ENCODE peak calls at places on chromosomes 12 and 14, in ten cellular contexts. Y is uterus, I is left ventricle myocardium inferior, B is body of pancreas, E is BE2C, C is right lobe of liver, V is esophagus muscularis mucosa, W is dorsolateral prefrontal cortex, L is pancreas, H is prostate gland. M is an unnamed sample. For H3K27me3, the result is how much of the 10 kb centered on the place peaks cover.

GRCh38 chr14:104332634-104333270 is 194.4 kb downstream of the KIF26A start:
- DNase-seq in I (no peak), W (no peak), V (no peak), Y (no peak), H (no peak), B (no peak), E (no peak), C (no peak), L (no peak), M (no peak)

GRCh38 chr12:15114501-15114900 is 106.7 kb downstream of the RERG start:
- DNase-seq in H (no peak), L (no peak), W (no peak), I (no peak), E (no peak), B (no peak), Y (no peak), V (no peak), C (no peak), M (no peak)

GRCh38 chr14:79432640-79433039 is 778.7 kb downstream of the DIO2 start:
- DNase-seq in B (no peak), L (no peak), I (no peak), Y (no peak), C (no peak), W (no peak), E (no peak), H (no peak), V (no peak), M (no peak)

GRCh38 chr14:34713681-34714319 is 593 bp downstream of the CFL2 start:
- DNase-seq in I (peak), C (no peak), Y (peak), B (peak), E (no peak), H (peak), W (peak), L (peak), V (no peak), M (no peak)

GRCh38 chr12:3944620-3945019 is 71.4 kb upstream of the PARP11 start:
- DNase-seq in W (no peak), V (no peak), B (no peak), E (no peak), Y (no peak), H (no peak), C (no peak), L (no peak), I (no peak), M (no peak)

GRCh38 chr14:49051328-49052060 is 534.7 kb downstream of the RPS29 start:
- DNase-seq in L (no peak), V (no peak), Y (no peak), W (no peak), E (no peak), H (no peak), B (no peak), I (no peak), C (no peak), M (peak)

GRCh38 chr12:5577741-5578140 is 145.8 kb downstream of the NTF3 start:
- DNase-seq in Y (no peak), C (no peak), E (no peak), I (no peak), V (no peak), B (no peak), L (no peak), H (no peak), W (no peak), M (no peak)

GRCh38 chr12:121579190-121579791 is 1.5 kb downstream of the KDM2B start:
- DNase-seq in W (peak), E (no peak), C (peak), V (no peak), B (peak), L (peak), I (peak), Y (peak), H (peak), M (peak)

GRCh38 chr14:60179296-60179924 is 14.2 kb upstream of the DHRS7 start:
- DNase-seq in C (no peak), L (no peak), Y (no peak), H (no peak), I (no peak), V (no peak), B (no peak), W (no peak), E (no peak), M (no peak)

DNA sequence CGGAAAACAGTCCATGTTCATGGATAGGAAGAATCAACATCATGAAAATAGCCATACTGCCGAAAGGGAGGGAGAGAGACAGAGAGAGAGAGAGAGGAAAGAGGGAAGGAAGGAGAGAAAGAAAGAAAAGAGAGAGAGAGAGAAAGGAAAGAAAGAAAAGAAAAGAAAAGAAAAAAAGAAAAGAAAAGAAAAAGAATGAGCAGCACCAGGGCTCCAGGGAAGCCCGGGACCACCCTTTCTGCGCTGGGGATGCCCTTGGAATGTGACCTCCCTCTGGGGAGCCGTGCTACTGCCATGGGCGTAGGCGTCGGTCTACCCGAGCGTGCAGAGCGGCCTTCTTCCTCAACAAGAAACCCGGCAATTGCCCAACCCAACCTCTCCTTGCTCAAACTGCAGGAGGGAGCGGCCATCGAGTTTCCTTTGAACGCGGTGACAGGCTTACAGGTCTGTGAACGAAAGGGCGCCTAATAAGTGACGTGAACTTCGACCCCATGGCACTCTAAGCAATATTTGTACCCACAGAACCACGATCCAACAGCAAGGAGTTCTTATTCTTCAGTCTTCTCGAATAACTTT is 16.9 kb downstream of the OR6S1 start:
- DNase-seq in C (peak), W (no peak), L (no peak), E (peak), H (peak), I (peak), Y (peak), B (peak), V (no peak), M (no peak)
- H3K27me3 ChIP-seq in C (under half), W (under half), L (under half), E (under half), H (under half), I (under half), Y (under half), B (under half), V (under half), M (half or more)

GRCh38 chr12:53220857-53221202 is 11.2 kb downstream of the RARG start:
- DNase-seq in I (peak), B (peak), W (peak), C (peak), V (peak), L (peak), Y (peak), H (peak), E (peak), M (peak)

GRCh38 chr12:53223006-53223305 is 9.1 kb downstream of the RARG start:
- DNase-seq in E (no peak), Y (no peak), L (no peak), H (no peak), W (no peak), I (no peak), V (no peak), B (no peak), C (no peak), M (no peak)

GRCh38 chr12:53219956-53220856 is 11.8 kb downstream of the RARG start:
- DNase-seq in Y (peak), E (peak), V (no peak), W (peak), B (peak), C (no peak), I (peak), L (peak), H (peak), M (peak)

GRCh38 chr12:53222170-53223005 is 9.6 kb downstream of the RARG start:
- DNase-seq in B (no peak), E (no peak), L (no peak), Y (no peak), W (no peak), C (no peak), V (no peak), H (no peak), I (no peak), M (no peak)

GRCh38 chr12:53221203-53222076 is 10.6 kb downstream of the RARG start:
- DNase-seq in V (no peak), C (peak), Y (peak), E (peak), W (peak), L (peak), H (peak), I (peak), B (peak), M (peak)
- TF ChIP-seq CTCF in V (peak), C (peak), Y (no peak), E (peak), W (no peak), L (no peak), H (no peak), I (peak), B (no peak), M (no peak)

GRCh38 chr12:114684870-114685273 is 897 bp upstream of the TBX3 start:
- DNase-seq in I (no peak), W (no peak), L (no peak), E (no peak), B (no peak), V (no peak), Y (no peak), H (no peak), C (no peak), M (no peak)

GRCh38 chr12:114685320-114685781 is 1.4 kb upstream of the TBX3 start:
- DNase-seq in B (no peak), L (no peak), H (no peak), I (no peak), C (no peak), E (peak), V (no peak), W (no peak), Y (no peak), M (no peak)

GRCh38 chr12:114682920-114683708 is 861 bp downstream of the TBX3 start:
- DNase-seq in H (no peak), E (no peak), W (no peak), Y (no peak), V (no peak), L (no peak), C (no peak), I (no peak), B (no peak), M (peak)

GRCh38 chr12:114683709-114684097 is 272 bp downstream of the TBX3 start:
- DNase-seq in Y (no peak), L (no peak), W (no peak), C (no peak), I (no peak), B (no peak), V (no peak), H (no peak), E (no peak), M (no peak)

DNA sequence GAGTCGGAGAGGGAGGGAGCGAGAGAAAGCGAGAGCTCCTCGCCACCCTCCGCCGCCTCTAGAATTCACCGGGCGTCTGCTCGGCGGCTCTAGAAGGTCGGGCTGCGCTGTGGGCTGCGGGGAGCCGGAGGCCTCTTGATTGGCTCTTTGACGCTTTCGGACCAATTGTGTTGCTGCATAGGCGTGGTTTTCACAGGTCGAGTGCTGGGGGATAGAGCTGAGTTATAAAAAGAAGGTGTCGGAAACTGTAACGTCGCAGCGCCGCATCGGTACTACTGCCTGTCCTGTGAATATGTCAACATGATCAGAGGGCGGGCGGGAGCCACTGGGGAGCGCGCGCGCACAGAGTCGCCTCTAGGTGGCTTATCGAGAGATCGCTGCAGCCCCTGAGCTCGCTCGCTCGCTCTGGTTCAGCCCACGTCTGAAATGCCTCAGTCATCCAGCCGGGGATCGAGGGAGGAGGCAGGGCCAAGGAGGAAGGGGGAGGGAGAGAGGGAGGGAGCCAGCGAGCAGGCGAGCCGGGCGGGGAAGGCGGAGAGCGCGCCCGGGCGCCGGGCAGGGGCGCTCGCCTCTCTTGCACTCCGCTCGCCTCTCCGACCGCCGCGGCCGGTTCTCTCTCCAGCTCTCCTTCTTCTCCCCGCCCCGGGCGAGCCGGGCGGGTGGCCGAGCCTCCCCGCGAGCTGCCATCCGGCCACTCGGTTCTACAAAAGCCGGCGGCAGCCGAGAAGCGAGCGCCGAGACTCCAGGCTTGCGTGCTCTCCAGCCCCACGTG is at the start of gene TBX3:
- DNase-seq in E (peak), L (peak), H (peak), B (peak), I (peak), V (peak), C (peak), W (peak), Y (peak), M (peak)
- H3K27me3 ChIP-seq in E (under half), L (under half), H (under half), B (under half), I (under half), V (under half), C (under half), W (half or more), Y (under half), M (under half)

DNA sequence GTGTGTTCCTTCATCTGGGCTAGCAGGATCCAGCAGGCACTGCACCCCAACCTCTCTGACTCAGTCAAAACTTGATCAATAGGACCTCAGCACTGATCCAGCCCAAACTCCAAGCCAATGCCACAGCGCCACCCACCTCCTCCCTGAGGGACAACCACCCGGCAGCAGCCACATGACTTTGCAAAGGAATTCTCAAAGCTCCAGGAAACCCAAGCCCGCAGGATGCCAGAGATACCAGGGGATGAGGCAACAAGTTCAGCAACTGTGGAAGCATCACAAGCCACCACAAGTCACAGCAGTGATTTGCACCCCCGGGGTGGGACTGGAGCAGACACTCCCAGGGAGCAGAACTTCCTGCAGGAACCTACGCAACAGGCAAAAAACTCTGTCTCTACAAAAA is 37.3 kb downstream of the ACTN1 start:
- DNase-seq in B (peak), I (peak), H (peak), E (no peak), W (no peak), Y (peak), V (no peak), C (peak), L (no peak), M (peak)
- TF ChIP-seq CTCF in B (peak), I (peak), H (no peak), E (peak), W (no peak), Y (peak), V (peak), C (peak), L (no peak), M (peak)

DNA sequence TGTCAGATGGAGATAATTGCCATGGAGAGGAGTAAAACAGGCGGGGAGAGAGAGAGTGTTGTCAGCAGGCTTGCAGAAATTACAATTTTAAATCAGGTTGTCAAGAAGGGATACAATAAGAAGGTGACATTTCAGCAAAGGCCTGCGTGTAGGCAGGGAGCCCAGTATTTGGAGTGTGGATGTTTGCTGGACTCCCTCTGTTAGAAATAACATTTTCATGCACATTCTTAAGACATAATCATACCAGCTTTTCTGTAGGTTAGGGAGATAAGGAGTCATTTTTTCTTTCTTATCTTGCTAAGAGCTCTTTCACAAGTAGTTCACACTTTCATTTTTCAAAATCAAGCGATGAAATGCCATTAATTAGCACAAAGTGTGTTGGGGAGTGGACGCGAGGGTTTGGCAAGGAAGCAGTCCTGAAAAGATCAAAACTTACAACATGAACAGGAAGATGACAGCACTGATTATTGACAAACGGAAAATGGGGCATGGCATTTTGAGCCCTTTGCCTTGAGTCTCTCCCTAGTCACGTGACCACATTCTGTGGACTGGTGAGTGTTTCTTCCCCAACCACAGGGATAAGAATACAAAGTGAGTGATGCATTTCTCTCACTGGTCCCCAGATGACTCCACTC is 160.2 kb downstream of the DAD1 start:
- DNase-seq in H (no peak), E (no peak), Y (no peak), L (no peak), V (no peak), C (no peak), W (no peak), B (no peak), I (no peak), M (no peak)
- H3K27me3 ChIP-seq in H (under half), E (under half), Y (under half), L (under half), V (under half), C (under half), W (under half), B (under half), I (under half), M (under half)

GRCh38 chr12:41794341-41794740 is 350.3 kb downstream of the GXYLT1 start:
- DNase-seq in B (no peak), Y (no peak), I (no peak), L (no peak), V (no peak), E (no peak), W (no peak), C (no peak), H (no peak), M (no peak)
- TF ChIP-seq CTCF in B (no peak), Y (no peak), I (no peak), L (no peak), V (no peak), E (no peak), W (no peak), C (no peak), H (no peak), M (no peak)

GRCh38 chr12:53929527-53929926 is 9.1 kb upstream of the HOXC13 start:
- DNase-seq in V (no peak), W (no peak), B (no peak), C (no peak), Y (no peak), H (no peak), I (no peak), E (no peak), L (no peak), M (no peak)
- H3K27me3 ChIP-seq in V (half or more), W (half or more), B (under half), C (under half), Y (half or more), H (under half), I (half or more), E (half or more), L (under half), M (half or more)

M was measured in WERI-Rb-1.